ENCODE peak calls at places on chromosomes 6 and 20, in four cellular contexts. G is NB4, P is kidney epithelial cell, J is esophagus squamous epithelium. D is an unnamed sample.

GRCh38 chr6:3869284-3869631 is 20.1 kb downstream of the FAM50B start:
- DNase-seq in G (no peak), P (no peak), J (no peak), D (no peak)

GRCh38 chr6:138257638-138258040 is 39.3 kb upstream of the PBOV1 start:
- DNase-seq in G (no peak), P (no peak), J (no peak), D (no peak)

GRCh38 chr6:143821359-143821758 is 21.8 kb upstream of the LTV1 start:
- DNase-seq in G (no peak), P (no peak), J (no peak), D (no peak)

GRCh38 chr6:31652925-31653724 is 664 bp upstream of the BAG6 start:
- DNase-seq in G (peak), P (peak), J (peak), D (peak)

GRCh38 chr6:30112402-30113376 is at the start of gene TRIM31:
- DNase-seq in G (no peak), P (no peak), J (no peak), D (no peak)

GRCh38 chr6:131923356-131923755 is 27.8 kb downstream of the CCN2 start:
- DNase-seq in G (peak), P (no peak), J (no peak), D (peak)

GRCh38 chr20:25046736-25047666 is 10.9 kb downstream of the ACSS1 start:
- DNase-seq in G (no peak), P (no peak), J (no peak), D (peak)

GRCh38 chr20:50223321-50223995 is 32.8 kb downstream of the CEBPB start:
- DNase-seq in G (no peak), P (no peak), J (no peak), D (no peak)

GRCh38 chr20:45948261-45948733 is 13.8 kb downstream of the PCIF1 start:
- DNase-seq in G (no peak), P (no peak), J (no peak), D (no peak)

GRCh38 chr6:89034586-89035251 is 45.8 kb upstream of the PNRC1 start:
- DNase-seq in G (peak), P (no peak), J (no peak), D (peak)

GRCh38 chr20:50571466-50571865 is 61.3 kb downstream of the PTPN1 start:
- DNase-seq in G (no peak), P (no peak), J (no peak), D (no peak)

GRCh38 chr6:169487579-169488205 is 214.1 kb downstream of the WDR27 start:
- DNase-seq in G (no peak), P (no peak), J (no peak), D (no peak)

GRCh38 chr6:14441371-14441781 is 323.8 kb downstream of the CD83 start:
- DNase-seq in G (no peak), P (no peak), J (no peak), D (no peak)

GRCh38 chr6:167930300-167930699 is 67.2 kb upstream of the KIF25 start:
- DNase-seq in G (no peak), P (peak), J (no peak), D (no peak)

GRCh38 chr20:51163996-51164600 is 141.2 kb upstream of the KCNG1 start:
- DNase-seq in G (no peak), P (no peak), J (no peak), D (no peak)

GRCh38 chr20:43452404-43453126 is 5.1 kb upstream of the SRSF6 start:
- DNase-seq in G (no peak), P (no peak), J (no peak), D (no peak)

GRCh38 chr6:27873101-27874030 is 38.8 kb downstream of the OR2B2 start:
- DNase-seq in G (peak), P (no peak), J (no peak), D (peak)

GRCh38 chr6:69985180-69985579 is 118.8 kb downstream of the COL19A1 start:
- DNase-seq in G (no peak), P (no peak), J (no peak), D (no peak)

GRCh38 chr6:110652520-110652919 is 162.7 kb downstream of the CDK19 start:
- DNase-seq in G (no peak), P (no peak), J (no peak), D (no peak)

GRCh38 chr6:158818008-158818579 is 1.1 kb downstream of the EZR start:
- DNase-seq in G (peak), P (no peak), J (peak), D (peak)

GRCh38 chr6:35259946-35260626 is 551 bp downstream of the ZNF76 start:
- DNase-seq in G (peak), P (no peak), J (no peak), D (peak)

GRCh38 chr6:40455686-40456389 is 131.3 kb downstream of the LRFN2 start:
- DNase-seq in G (no peak), P (no peak), J (no peak), D (no peak)

GRCh38 chr20:59121714-59122376 is 41.8 kb upstream of the ZNF831 start:
- DNase-seq in G (no peak), P (no peak), J (no peak), D (no peak)

GRCh38 chr6:144757299-144757698 is 472.2 kb downstream of the UTRN start:
- DNase-seq in G (no peak), P (no peak), J (no peak), D (no peak)

GRCh38 chr20:53409177-53409576 is 184.5 kb downstream of the ZNF217 start:
- DNase-seq in G (no peak), P (no peak), J (no peak), D (no peak)

GRCh38 chr6:142303191-142303564 is 1.4 kb downstream of the ADGRG6 start:
- DNase-seq in G (no peak), P (no peak), J (no peak), D (no peak)

GRCh38 chr6:142300758-142301251 is 1.0 kb upstream of the ADGRG6 start:
- DNase-seq in G (no peak), P (no peak), J (no peak), D (no peak)

GRCh38 chr6:142304241-142304640 is 2.4 kb downstream of the ADGRG6 start:
- DNase-seq in G (no peak), P (no peak), J (no peak), D (no peak)

GRCh38 chr6:142301421-142302391 is at the start of gene ADGRG6:
- DNase-seq in G (no peak), P (no peak), J (no peak), D (no peak)

DNA sequence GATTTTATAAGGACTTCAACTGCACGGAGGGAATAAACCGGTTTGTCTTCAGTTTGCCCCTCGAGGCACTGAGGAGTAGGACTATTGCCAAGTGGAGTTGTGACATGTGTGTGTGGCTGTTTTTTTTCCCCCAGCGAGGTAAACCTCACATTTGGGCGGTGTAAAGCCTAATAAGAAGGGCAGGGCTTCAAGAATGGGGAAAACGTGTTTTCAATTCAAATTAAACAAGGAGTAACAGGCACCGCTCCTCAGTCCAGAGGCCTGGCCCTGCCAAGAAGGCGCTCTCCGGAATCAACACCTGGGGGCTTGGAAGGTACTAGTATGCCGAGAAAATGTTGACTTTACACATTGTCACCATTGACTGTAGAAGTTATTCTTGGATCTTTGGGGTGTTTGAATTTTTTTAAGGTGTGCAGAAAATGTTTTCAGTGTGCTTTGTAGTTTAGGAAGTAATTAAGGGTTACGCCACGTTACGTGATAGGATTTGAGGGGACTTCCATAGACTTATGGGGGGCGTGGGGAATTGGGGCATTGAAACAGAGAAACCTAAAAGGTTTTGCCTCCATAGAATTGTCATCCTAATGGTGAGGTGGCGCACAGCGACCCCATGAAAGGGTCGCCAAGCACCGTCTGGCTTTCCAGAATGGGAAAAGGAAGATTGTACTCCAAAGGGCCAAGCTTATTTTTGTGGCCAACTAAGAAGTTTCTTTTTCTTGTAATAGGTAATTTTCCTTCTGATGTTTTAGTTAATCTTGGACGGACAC is 802 bp downstream of the ADGRG6 start:
- DNase-seq in G (no peak), P (no peak), J (no peak), D (no peak)
- H3K4me3 ChIP-seq in G (no peak), P (peak), J (peak), D (peak)

DNA sequence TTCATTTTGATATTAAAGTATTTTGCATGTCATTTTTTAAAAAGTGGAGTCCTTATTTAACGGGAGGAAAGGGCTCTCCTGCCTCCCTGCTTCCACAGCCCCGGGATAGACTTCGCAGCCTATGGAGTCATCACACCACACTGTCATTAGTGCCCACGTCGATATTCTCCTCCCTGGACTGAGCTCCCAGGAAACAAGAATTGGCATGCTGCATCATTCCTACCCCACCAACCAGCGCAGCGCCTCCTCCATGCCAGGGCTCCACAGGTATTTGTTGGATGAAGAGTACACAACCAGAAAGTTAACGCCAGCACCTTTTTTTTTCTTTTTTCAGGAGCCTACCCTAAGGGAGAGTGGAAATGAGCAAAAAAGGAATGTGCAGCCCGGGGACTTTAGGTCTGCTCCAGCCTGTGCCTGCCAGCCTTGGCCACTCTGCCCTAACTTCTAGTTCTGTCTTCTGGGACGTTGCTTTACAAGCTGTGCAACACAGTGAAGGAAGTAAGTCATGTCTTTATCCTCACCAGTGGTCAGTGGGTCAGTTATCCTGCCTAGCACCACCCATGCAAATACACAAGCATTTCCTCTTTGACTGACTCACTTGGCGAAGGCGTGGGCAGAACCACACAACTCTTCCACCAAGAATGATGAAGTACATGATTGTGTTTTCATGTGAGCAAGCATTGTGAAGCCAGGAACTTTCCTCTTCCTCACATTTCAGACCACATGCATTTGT is 180.7 kb upstream of the UST start:
- DNase-seq in G (peak), P (peak), J (no peak), D (no peak)
- H3K4me3 ChIP-seq in G (no peak), P (no peak), J (no peak), D (no peak)

GRCh38 chr20:63253065-63253437 is 1.2 kb downstream of the NKAIN4 start:
- DNase-seq in G (no peak), P (no peak), J (no peak), D (no peak)

GRCh38 chr20:63254536-63255384 is 497 bp upstream of the NKAIN4 start:
- DNase-seq in G (no peak), P (no peak), J (no peak), D (no peak)

GRCh38 chr20:63253438-63254236 is 626 bp downstream of the NKAIN4 start:
- DNase-seq in G (no peak), P (no peak), J (no peak), D (no peak)

GRCh38 chr20:63252157-63252780 is 2.0 kb downstream of the NKAIN4 start:
- DNase-seq in G (no peak), P (no peak), J (no peak), D (no peak)

GRCh38 chr20:63254237-63254535 is at the start of gene NKAIN4:
- DNase-seq in G (no peak), P (no peak), J (no peak), D (no peak)
- H3K4me3 ChIP-seq in G (no peak), P (peak), J (peak), D (peak)

GRCh38 chr6:659179-659578 is 2.3 kb upstream of the HUS1B start:
- DNase-seq in G (no peak), P (no peak), J (no peak), D (no peak)

GRCh38 chr6:657743-658142 is 843 bp upstream of the HUS1B start:
- DNase-seq in G (no peak), P (no peak), J (no peak), D (no peak)

GRCh38 chr6:656460-657252 is at the start of gene HUS1B:
- DNase-seq in G (no peak), P (no peak), J (no peak), D (no peak)

GRCh38 chr6:658244-658643 is 1.3 kb upstream of the HUS1B start:
- DNase-seq in G (no peak), P (no peak), J (no peak), D (no peak)

DNA sequence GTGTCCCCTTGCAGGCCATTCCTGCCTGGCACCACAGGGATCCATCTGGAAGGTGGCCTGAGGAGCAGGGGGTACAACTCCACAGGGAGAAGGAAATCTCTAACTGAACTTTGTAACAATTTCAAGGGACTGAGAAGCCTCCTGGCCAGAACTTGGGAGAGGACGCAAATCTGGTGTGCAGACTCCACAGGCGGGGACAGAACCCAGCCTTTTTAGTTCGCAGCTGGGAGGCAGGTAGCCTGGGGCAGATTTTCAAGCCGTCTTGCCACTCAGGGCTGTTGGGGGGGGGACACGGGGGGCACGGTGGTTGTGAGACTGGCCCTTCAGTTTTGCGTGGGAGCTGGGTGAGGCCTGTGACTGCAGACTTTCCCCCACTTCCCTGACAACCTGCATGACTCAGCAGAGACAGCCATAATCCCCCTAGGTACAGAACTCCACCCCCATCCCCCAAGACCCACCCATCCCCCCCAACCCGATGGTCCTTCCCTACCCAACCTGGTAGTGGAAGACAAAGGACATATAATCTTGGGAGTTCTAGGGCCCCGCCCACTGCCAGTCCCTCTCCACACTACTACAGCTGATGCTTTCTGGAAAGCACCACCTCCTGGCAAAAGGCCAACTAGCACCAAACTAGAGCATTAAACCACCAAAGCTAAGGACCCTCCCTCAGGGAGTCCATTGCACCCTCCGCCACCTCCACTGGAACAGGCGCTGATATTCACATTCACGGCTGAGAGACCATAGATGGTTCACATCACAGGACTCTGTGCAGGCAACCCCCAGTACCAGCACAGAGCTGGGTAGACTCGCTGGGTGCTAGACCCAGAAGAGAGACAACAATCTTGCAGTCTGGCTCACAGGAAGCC is 3.0 kb upstream of the HUS1B start:
- DNase-seq in G (peak), P (no peak), J (no peak), D (no peak)
- H3K4me3 ChIP-seq in G (no peak), P (no peak), J (no peak), D (no peak)

DNA sequence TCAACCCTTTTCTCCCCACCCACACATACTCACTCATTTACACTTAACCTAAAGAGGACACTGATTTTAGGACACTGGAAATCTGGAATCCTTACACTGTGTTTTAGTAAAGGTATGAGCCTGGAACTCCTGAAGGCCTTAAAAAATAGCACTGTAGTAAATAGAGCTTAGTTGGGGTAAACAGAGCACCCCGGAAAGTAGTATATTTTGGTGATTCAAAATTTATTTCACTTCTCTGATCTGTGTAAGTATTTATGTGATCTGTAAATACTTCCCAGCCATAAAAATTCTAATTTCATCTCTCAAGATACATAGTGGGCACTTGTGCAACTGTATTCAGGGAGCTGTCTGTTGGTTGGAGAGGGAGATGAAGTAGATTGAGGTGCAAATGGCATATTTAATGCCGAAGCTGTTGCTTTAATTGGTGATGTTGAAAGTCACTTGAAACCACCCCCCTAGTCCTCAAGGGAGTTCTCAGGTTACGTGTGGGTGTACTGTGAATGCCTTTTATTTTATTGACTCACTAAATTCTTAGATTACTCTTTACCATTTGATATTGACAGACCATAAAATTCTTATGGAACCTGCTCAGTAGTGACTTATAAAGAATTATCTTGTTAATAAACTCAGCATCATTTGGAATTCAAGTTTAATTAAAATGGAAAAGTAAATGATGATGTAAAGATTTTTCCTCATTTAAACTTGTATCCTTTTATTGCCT is 155.0 kb downstream of the SOX4 start:
- DNase-seq in G (peak), P (no peak), J (no peak), D (no peak)
- H3K4me3 ChIP-seq in G (no peak), P (no peak), J (no peak), D (no peak)